ENCODE peak calls at places on chromosome 21, in six cellular contexts. P is H1, W is K562, S is GM12878, V is HCT116, H is HepG2. L is an unnamed sample.

GRCh38 chr21:34086887-34087306 is 13.5 kb downstream of the MRPS6 start:
- DNase-seq in W (peak; percentile 45), V (no peak), P (no peak), S (no peak), H (no peak), L (no peak)

GRCh38 chr21:35438643-35439404 is 389.7 kb upstream of the RUNX1 start:
- DNase-seq in H (no peak), P (no peak), W (no peak), V (no peak), S (peak; percentile 21), L (no peak)

GRCh38 chr21:18384771-18385170 is 18.8 kb downstream of the TMPRSS15 start:
- DNase-seq in H (no peak), S (no peak), P (no peak), W (peak; percentile 11), V (no peak), L (peak; percentile 18)

GRCh38 chr21:26801524-26801923 is 43.7 kb downstream of the ADAMTS1 start:
- DNase-seq in W (no peak), V (no peak), H (no peak), P (no peak), S (no peak), L (no peak)

GRCh38 chr21:27693376-27693775 is 726.5 kb upstream of the ADAMTS5 start:
- DNase-seq in P (no peak), W (no peak), S (no peak), H (no peak), V (no peak), L (no peak)

GRCh38 chr21:26966978-26967913 is at the start of gene ADAMTS5:
- DNase-seq in P (peak; percentile 69), V (no peak), H (no peak), W (no peak), S (no peak), L (no peak)

GRCh38 chr21:35648512-35648911 is 411.8 kb downstream of the SETD4 start:
- DNase-seq in V (no peak), W (no peak), P (no peak), H (no peak), S (no peak), L (no peak)

GRCh38 chr21:21188513-21189188 is 190.4 kb downstream of the NCAM2 start:
- DNase-seq in H (no peak), S (no peak), W (no peak), V (no peak), P (no peak), L (no peak)

GRCh38 chr21:34052171-34052570 is 21.2 kb upstream of the MRPS6 start:
- DNase-seq in V (no peak), P (no peak), H (no peak), W (no peak), S (no peak), L (no peak)

GRCh38 chr21:35284199-35284598 is 235.1 kb upstream of the RUNX1 start:
- DNase-seq in S (no peak), V (no peak), W (no peak), H (no peak), P (no peak), L (no peak)

GRCh38 chr21:29196021-29196663 is 65.7 kb downstream of the MAP3K7CL start:
- DNase-seq in W (peak; percentile 75), H (peak; percentile 70), S (peak; percentile 90), V (peak; percentile 77), P (no peak), L (no peak)

GRCh38 chr21:15206514-15206913 is 141.7 kb upstream of the NRIP1 start:
- DNase-seq in H (no peak), S (peak; percentile 8), W (no peak), V (no peak), P (no peak), L (no peak)

GRCh38 chr21:15495965-15496364 is 233.8 kb upstream of the USP25 start:
- DNase-seq in W (no peak), P (no peak), H (peak; percentile 7), V (no peak), S (no peak), L (no peak)

GRCh38 chr21:27326293-27326692 is 359.4 kb upstream of the ADAMTS5 start:
- DNase-seq in V (no peak), P (no peak), W (no peak), H (no peak), S (no peak), L (no peak)

GRCh38 chr21:35014302-35015044 is 34.6 kb downstream of the RUNX1 start:
- DNase-seq in P (no peak), W (no peak), V (no peak), H (no peak), S (no peak), L (no peak)

GRCh38 chr21:42460391-42461184 is 35.4 kb downstream of the RSPH1 start:
- DNase-seq in P (no peak), W (no peak), S (peak; percentile 83), V (no peak), H (no peak), L (no peak)

GRCh38 chr21:42461881-42462877 is 33.8 kb downstream of the RSPH1 start:
- DNase-seq in W (peak; percentile 33), H (no peak), V (no peak), P (no peak), S (no peak), L (no peak)

GRCh38 chr21:42459583-42460215 is 36.3 kb downstream of the RSPH1 start:
- DNase-seq in V (no peak), W (no peak), H (no peak), S (no peak), P (no peak), L (no peak)

GRCh38 chr21:42459065-42459430 is 37.0 kb downstream of the RSPH1 start:
- DNase-seq in P (no peak), S (no peak), V (no peak), H (no peak), W (no peak), L (no peak)

GRCh38 chr21:42461185-42461520 is 34.9 kb downstream of the RSPH1 start:
- DNase-seq in W (no peak), P (no peak), H (no peak), S (no peak), V (no peak), L (no peak)
- TF ChIP-seq ZNF274 in W (no peak), P (no peak), H (no peak), S (no peak), V (no peak), L (no peak)

DNA sequence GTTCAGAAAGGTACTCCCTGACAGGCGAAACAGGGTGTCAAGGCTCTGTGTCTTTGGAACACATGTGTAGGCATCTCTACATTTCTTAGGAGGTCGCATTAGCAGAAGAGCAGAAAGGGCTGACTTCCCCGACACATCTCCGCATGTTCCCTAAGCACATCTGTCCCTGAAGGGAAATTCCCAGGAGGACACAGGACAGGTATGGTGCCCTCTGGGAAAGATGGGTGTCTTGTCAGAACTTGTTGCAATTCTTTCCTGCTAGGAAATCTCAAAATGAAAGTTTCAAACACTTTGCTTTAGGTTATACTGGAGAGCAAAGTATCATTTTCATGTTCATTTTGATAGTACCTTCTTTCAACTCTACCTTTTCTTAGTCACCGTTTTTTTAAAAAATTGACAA is 2.0 kb downstream of the DSCAM start:
- DNase-seq in V (no peak), P (no peak), W (no peak), H (no peak), S (no peak), L (no peak)
- TF ChIP-seq ZNF274 in V (no peak), P (no peak), W (no peak), H (no peak), S (no peak), L (no peak)

DNA sequence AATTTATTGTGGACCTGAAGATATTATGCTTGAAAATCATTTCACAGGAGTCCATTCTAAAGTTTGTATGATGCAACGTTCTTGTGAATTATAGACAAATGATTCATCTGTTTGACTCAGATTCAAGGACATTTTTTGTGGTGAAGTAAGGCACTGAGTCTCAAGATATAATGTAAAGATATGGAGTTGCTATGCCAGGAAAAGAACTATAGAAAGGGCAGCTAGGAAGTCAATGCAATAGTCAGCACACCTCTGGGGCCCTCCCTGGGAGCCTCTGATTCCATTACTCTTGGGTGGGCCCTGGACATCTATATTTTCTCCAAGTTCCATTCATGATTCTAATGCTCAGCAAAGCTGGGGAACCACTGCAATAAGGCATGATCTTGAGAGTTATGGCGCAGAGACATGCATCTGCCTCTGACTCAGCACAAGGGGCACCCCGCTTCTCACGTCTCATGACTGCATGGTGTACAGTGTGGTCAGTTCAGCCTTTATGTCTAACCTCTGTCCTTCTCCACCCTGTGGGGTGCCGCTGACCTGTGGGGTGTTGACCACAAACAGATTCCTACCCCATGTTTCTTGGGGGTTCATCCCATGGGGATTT is 34.1 kb downstream of the ETS2 start:
- DNase-seq in P (no peak), S (no peak), V (peak; percentile 21), H (no peak), W (no peak), L (no peak)
- TF ChIP-seq ZNF274 in P (no peak), S (no peak), V (no peak), H (no peak), W (no peak), L (no peak)

DNA sequence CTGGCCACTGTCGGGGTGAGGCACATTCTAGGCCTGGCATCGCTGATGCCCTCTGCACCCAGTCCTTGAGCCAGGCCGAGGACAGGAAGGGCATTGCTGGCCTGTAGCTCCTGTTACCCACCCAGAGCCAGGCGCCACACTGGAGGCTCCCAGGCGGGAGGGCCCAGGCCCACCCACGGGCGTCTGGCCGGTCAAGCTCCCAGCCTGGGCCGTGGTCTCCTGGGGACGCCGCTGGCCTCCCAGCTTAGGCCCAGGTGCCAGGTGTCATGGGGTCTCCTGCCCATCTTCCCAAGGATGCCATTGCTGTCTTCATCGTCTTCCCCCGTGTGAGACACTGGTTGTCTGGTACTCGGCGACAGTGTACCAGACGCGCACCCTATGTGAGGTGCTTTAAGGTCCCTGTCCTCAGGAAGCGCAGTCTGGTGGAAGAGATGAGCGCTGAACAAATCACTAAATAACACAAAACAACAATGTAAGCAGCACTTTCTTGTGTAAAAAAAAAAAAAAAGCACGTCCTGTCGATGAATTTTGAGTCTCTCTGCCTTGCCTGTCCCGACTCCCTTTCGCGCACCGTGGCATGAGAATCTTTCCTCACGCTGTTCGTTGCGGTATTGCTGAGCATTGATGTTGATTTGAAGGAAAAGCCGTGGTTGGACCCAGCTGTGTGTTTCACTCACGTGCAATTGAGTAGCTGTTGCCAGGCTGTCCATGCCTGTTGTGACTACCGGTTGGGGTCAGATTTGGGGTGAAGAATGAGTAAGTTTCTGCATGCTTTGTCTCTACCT is 27.0 kb upstream of the TRAPPC10 start:
- DNase-seq in P (no peak), H (no peak), S (no peak), V (no peak), W (no peak), L (no peak)
- TF ChIP-seq ZNF274 in P (no peak), H (no peak), S (no peak), V (no peak), W (no peak), L (no peak)

DNA sequence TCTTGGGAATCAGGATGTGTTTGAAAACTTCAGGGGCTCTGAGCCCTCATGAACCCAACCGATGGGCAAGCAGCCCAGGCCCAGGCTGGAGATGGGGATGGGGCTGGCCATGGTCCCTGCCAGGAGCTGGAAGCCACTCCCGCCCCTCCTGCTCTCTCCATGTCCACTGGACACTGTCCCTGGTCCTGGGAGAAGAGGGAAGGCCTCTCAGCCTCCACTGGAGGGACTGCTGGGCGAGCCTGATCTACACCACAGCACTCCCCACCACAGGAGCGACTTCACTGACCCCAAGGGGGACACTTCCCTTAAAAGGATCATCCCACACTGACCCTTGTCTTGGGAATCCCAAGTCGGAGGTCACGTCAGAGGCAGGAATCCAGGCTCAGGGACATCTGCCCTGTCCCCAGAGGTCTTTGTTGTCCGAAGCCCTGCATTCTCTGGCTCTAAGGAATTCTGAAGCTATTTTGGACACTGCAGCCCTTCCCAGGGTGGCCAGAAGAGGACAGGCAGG is 16.9 kb upstream of the COL18A1 start:
- DNase-seq in P (no peak), V (no peak), S (no peak), W (no peak), H (no peak), L (no peak)
- TF ChIP-seq ZNF274 in P (no peak), V (no peak), S (no peak), W (no peak), H (no peak), L (no peak)

GRCh38 chr21:31658053-31658452 is 1.4 kb upstream of the SOD1 start:
- DNase-seq in H (peak; percentile 62), P (no peak), W (no peak), V (no peak), S (no peak), L (no peak)
- TF ChIP-seq ZNF274 in H (no peak), P (no peak), W (no peak), V (no peak), S (no peak), L (no peak)

L was measured in NT2/D1.